ENCODE peak calls at places on chromosomes 3 and 15, in seven cellular contexts. Q is left lung, Y is neural progenitor cell, K is breast epithelium, G is fibroblast of the aortic adventitia, F is WERI-Rb-1, S is body of pancreas. W is an unnamed sample.

GRCh38 chr3:52291508-52292181 is 4.0 kb downstream of the GLYCTK start:
- DNase-seq in K (no peak), Q (peak), S (peak), F (peak), G (peak), Y (peak), W (peak)

GRCh38 chr3:129602730-129603560 is 3.5 kb downstream of the PLXND1 start:
- DNase-seq in G (peak), Y (peak), F (no peak), S (peak), Q (peak), K (no peak), W (no peak)

GRCh38 chr3:64539451-64540196 is 148.2 kb downstream of the ADAMTS9 start:
- DNase-seq in F (no peak), G (peak), Q (no peak), S (no peak), Y (no peak), K (no peak), W (no peak)

GRCh38 chr15:100241572-100242479 is 99.9 kb downstream of the ADAMTS17 start:
- DNase-seq in Y (peak), F (no peak), K (no peak), Q (no peak), G (peak), S (peak), W (no peak)

GRCh38 chr3:186368717-186369116 is 6.7 kb upstream of the DGKG start:
- DNase-seq in Q (no peak), F (no peak), G (no peak), Y (no peak), K (no peak), S (no peak), W (no peak)

GRCh38 chr3:19920401-19921075 is 13.5 kb downstream of the EFHB start:
- DNase-seq in S (no peak), Q (no peak), Y (no peak), K (no peak), G (no peak), F (no peak), W (no peak)

GRCh38 chr15:49876401-49877038 is 242.5 kb downstream of the ATP8B4 start:
- DNase-seq in F (peak), G (peak), S (peak), K (no peak), Y (peak), Q (no peak), W (no peak)

GRCh38 chr3:147393261-147393964 is 12.9 kb downstream of the ZIC4 start:
- DNase-seq in G (no peak), K (no peak), Q (no peak), F (peak), Y (peak), S (no peak), W (no peak)

GRCh38 chr15:75172168-75172841 is 29.4 kb upstream of the C15orf39 start:
- DNase-seq in S (no peak), Y (no peak), Q (no peak), F (no peak), K (no peak), G (no peak), W (no peak)

GRCh38 chr3:85337895-85338294 is 379.1 kb downstream of the CADM2 start:
- DNase-seq in K (no peak), F (no peak), S (no peak), Q (no peak), G (no peak), Y (no peak), W (no peak)

GRCh38 chr3:195102609-195103467 is 168.1 kb downstream of the XXYLT1 start:
- DNase-seq in G (peak), K (no peak), F (no peak), Q (peak), Y (no peak), S (no peak), W (no peak)

GRCh38 chr3:154060606-154061380 is 60.4 kb upstream of the ARHGEF26 start:
- DNase-seq in F (no peak), S (no peak), K (no peak), Y (no peak), Q (no peak), G (peak), W (no peak)

GRCh38 chr3:196344663-196345062 is 6.5 kb upstream of the TM4SF19 start:
- DNase-seq in S (no peak), G (no peak), Y (no peak), Q (no peak), F (no peak), K (no peak), W (no peak)

GRCh38 chr3:179949428-179949827 is 87.3 kb downstream of the PEX5L start:
- DNase-seq in F (no peak), K (no peak), G (no peak), S (no peak), Q (no peak), Y (no peak), W (no peak)

GRCh38 chr3:64666171-64666581 is 21.6 kb downstream of the ADAMTS9 start:
- DNase-seq in Q (peak), G (no peak), S (peak), Y (no peak), K (no peak), F (no peak), W (no peak)

GRCh38 chr15:41490355-41490754 is 3.3 kb upstream of the ITPKA start:
- DNase-seq in Q (no peak), G (peak), Y (no peak), S (no peak), K (no peak), F (no peak), W (no peak)

GRCh38 chr3:118637866-118638265 is 396.8 kb downstream of the IGSF11 start:
- DNase-seq in G (no peak), S (no peak), Q (no peak), F (no peak), Y (no peak), K (no peak), W (no peak)

GRCh38 chr3:19149388-19149787 is 1.1 kb downstream of the KCNH8 start:
- DNase-seq in G (peak), S (no peak), Q (no peak), Y (peak), F (no peak), K (no peak), W (no peak)

GRCh38 chr15:74011610-74012009 is 17.1 kb downstream of the PML start:
- DNase-seq in Y (no peak), K (no peak), F (no peak), G (peak), S (peak), Q (no peak), W (no peak)

GRCh38 chr15:64460737-64461576 is 579 bp downstream of the ZNF609 start:
- DNase-seq in Y (peak), F (peak), S (peak), Q (peak), G (peak), K (no peak), W (peak)

GRCh38 chr3:111709645-111710044 is 114.5 kb upstream of the ZBED2 start:
- DNase-seq in Y (no peak), Q (no peak), G (no peak), K (no peak), F (no peak), S (no peak), W (peak)

GRCh38 chr15:57563416-57563815 is 28.3 kb upstream of the MYZAP start:
- DNase-seq in S (no peak), F (no peak), G (no peak), K (no peak), Y (no peak), Q (no peak), W (no peak)

GRCh38 chr3:46948830-46949671 is 27.5 kb downstream of the CCDC12 start:
- DNase-seq in F (no peak), G (no peak), K (no peak), Q (peak), S (peak), Y (no peak), W (no peak)

GRCh38 chr3:46490338-46491084 is 7.3 kb upstream of the RTP3 start:
- DNase-seq in S (no peak), Q (no peak), Y (no peak), F (no peak), G (peak), K (no peak), W (no peak)

GRCh38 chr3:111913163-111913763 is 54.2 kb downstream of the PHLDB2 start:
- DNase-seq in G (no peak), F (no peak), K (no peak), Q (no peak), Y (no peak), S (no peak), W (no peak)

GRCh38 chr3:12901631-12902045 is 60.3 kb upstream of the RPL32 start:
- DNase-seq in K (no peak), F (no peak), S (no peak), Q (no peak), G (no peak), Y (no peak), W (no peak)

GRCh38 chr15:93317772-93318171 is 228.8 kb upstream of the RGMA start:
- DNase-seq in Y (no peak), G (no peak), K (no peak), S (no peak), F (no peak), Q (no peak), W (no peak)

GRCh38 chr15:40930430-40931299 is 1.5 kb downstream of the DLL4 start:
- DNase-seq in K (no peak), S (peak), Y (peak), Q (peak), G (peak), F (peak), W (no peak)

GRCh38 chr3:195039180-195039843 is 231.6 kb downstream of the XXYLT1 start:
- DNase-seq in S (no peak), K (peak), F (no peak), Y (no peak), Q (peak), G (no peak), W (no peak)

GRCh38 chr3:34260991-34261365 is 462.5 kb downstream of the PDCD6IP start:
- DNase-seq in K (no peak), G (peak), Q (no peak), F (no peak), Y (no peak), S (no peak), W (no peak)
- TF ChIP-seq CTCF in K (no peak), G (no peak), Q (no peak), F (no peak), Y (no peak), S (no peak), W (no peak)

GRCh38 chr3:159734681-159735080 is 254.0 kb upstream of the IL12A start:
- DNase-seq in Q (no peak), F (no peak), S (no peak), G (peak), K (no peak), Y (no peak), W (no peak)

GRCh38 chr3:159733194-159733860 is 255.3 kb upstream of the IL12A start:
- DNase-seq in F (no peak), S (no peak), G (peak), Y (peak), K (no peak), Q (no peak), W (no peak)

GRCh38 chr3:159727506-159727905 is 261.1 kb upstream of the IL12A start:
- DNase-seq in F (no peak), S (no peak), G (no peak), K (no peak), Y (no peak), Q (no peak), W (no peak)

GRCh38 chr3:159731254-159731653 is 257.4 kb upstream of the IL12A start:
- DNase-seq in S (no peak), G (no peak), Q (no peak), K (no peak), F (no peak), Y (no peak), W (no peak)

GRCh38 chr3:159732172-159733111 is 256.2 kb upstream of the IL12A start:
- DNase-seq in Y (peak), G (peak), K (no peak), Q (peak), S (no peak), F (no peak), W (no peak)
- TF ChIP-seq CTCF in Y (no peak), G (no peak), K (no peak), Q (no peak), S (no peak), F (no peak), W (no peak)

DNA sequence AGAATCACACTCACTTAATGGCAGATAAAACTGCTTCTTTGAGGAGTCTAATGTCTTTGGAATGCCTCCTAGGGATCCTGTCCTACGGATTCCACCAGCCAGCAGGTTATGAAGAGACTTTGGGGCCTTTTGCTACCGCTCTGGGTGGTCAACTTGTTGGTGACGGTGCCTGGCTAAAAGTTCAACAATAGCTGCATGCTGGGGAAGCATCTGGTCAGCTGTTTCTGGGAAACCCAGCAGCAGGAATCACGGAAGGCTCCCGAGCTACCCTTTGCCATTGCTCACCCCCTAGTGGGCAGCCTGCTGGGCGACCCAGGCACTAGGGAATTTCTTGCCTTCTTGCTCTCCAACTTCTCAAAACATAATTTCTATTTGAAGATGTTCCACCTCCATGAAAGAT is 263.3 kb downstream of the NEK10 start:
- DNase-seq in S (no peak), Y (peak), G (no peak), Q (no peak), F (peak), K (no peak), W (no peak)
- TF ChIP-seq CTCF in S (peak), Y (peak), G (no peak), Q (no peak), F (peak), K (no peak), W (no peak)

GRCh38 chr3:127560051-127560787 is 30.3 kb downstream of the TPRA1 start:
- DNase-seq in F (no peak), Q (no peak), S (no peak), K (no peak), G (no peak), Y (no peak), W (no peak)

GRCh38 chr3:127555108-127555507 is 35.4 kb downstream of the TPRA1 start:
- DNase-seq in Y (no peak), K (no peak), S (no peak), G (no peak), Q (no peak), F (no peak), W (no peak)

GRCh38 chr3:127551971-127552370 is 38.6 kb downstream of the TPRA1 start:
- DNase-seq in Y (no peak), S (no peak), K (no peak), Q (no peak), F (no peak), G (no peak), W (no peak)

GRCh38 chr3:127551178-127551577 is 39.4 kb downstream of the TPRA1 start:
- DNase-seq in F (no peak), G (no peak), Y (no peak), K (no peak), Q (no peak), S (no peak), W (no peak)

DNA sequence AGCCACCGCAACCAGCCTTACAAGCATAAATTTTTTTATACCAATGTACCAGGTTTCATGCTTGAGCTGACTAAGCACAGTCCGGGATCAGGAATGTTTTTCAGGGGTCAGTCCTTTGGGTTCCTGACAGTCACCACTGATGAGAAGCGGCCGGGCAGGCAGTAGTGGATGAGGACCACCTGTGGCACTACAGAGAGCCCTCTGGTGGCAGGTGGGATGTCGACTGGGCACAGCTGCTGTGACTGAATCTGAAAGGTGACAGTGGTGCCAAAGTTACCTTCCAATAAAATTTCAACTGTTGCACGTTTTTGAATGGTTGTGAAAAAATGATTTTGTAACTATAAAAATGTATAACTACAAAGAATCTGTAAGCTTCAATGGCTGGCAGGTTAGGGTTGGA is 34.0 kb downstream of the TPRA1 start:
- DNase-seq in S (no peak), F (peak), Y (peak), K (no peak), Q (no peak), G (no peak), W (no peak)
- TF ChIP-seq CTCF in S (no peak), F (peak), Y (peak), K (no peak), Q (no peak), G (no peak), W (no peak)

DNA sequence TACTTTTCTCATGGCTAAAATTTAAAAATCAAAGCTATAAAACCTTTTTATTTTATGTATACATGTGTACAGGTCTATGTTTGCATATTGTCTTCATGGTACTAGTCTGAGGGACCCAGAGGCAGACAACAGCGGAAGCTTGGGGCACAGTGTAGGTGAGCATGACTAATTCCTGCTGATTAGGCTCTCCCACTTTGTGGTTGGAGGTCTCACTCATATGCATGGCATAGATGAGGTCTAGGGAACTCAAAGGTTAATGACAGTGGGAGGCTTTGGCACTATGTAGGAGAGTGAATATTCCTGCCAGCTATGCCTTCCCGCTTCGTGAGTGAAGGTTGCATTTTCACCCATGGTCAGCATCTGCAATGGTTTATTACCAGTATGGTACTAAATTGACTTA is 47.5 kb upstream of the AADACL2 start:
- DNase-seq in Q (no peak), Y (no peak), G (no peak), F (no peak), K (no peak), S (no peak), W (no peak)
- TF ChIP-seq CTCF in Q (no peak), Y (no peak), G (no peak), F (no peak), K (no peak), S (no peak), W (no peak)

GRCh38 chr3:38653685-38654537 is 4.4 kb upstream of the SCN5A start:
- DNase-seq in S (no peak), G (no peak), Q (no peak), K (no peak), F (no peak), Y (no peak), W (no peak)

GRCh38 chr3:38658886-38659285 is 9.4 kb upstream of the SCN5A start:
- DNase-seq in S (no peak), G (no peak), K (no peak), Y (peak), Q (no peak), F (no peak), W (no peak)

GRCh38 chr3:38652934-38653333 is 3.4 kb upstream of the SCN5A start:
- DNase-seq in F (no peak), K (no peak), Q (no peak), S (no peak), G (no peak), Y (no peak), W (no peak)

GRCh38 chr3:38657369-38657768 is 7.9 kb upstream of the SCN5A start:
- DNase-seq in G (no peak), Q (no peak), Y (no peak), F (no peak), K (no peak), S (no peak), W (no peak)

DNA sequence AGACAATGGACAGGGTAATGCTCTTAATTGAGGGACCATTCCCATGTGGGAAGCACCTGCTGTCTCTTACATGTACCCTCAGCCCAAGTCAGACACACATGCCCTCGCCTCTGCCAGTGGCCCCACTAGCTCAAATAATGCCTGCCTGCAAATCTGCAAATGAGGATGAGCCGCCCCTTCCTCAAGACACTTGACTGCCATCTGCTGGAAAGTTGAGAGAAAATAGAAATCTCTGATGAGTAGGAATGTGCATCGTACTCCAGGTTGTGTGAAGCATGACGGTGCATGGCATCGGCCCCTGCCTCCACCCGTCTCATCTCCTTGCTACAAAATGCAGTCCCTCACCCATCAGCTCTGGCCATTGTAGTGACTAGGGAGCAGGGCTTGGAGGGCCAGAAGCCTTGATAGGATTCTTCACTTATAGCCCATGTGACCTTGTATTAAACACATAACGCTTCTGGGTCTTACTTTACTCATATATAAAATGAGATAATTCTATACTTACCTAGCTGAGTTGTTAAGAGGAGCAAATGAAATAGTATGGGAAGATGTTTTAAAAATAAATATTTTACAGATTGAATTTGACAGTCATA is 6.3 kb upstream of the SCN5A start:
- DNase-seq in S (no peak), G (peak), Q (no peak), F (peak), K (no peak), Y (peak), W (no peak)
- TF ChIP-seq CTCF in S (no peak), G (peak), Q (no peak), F (peak), K (peak), Y (peak), W (no peak)

DNA sequence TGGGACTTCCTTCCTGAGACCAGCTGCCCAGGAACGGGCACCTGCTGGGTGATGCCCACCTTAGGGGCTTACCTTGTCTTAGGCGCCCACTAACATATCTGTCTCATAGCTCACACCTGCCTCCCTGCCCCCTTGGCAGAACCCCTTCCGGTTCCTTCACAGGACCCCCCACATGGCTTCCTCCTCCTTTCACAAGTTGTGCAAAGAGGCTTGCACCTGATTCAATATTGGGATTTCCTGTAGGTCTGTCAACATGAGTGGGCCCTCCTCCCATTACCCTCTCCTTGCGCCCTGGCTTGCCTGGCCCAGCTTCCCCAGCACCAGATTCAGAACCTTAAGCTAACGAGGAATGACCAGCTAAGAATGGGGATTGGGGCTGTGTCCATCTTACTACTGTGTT is 633 bp downstream of the THPO start:
- DNase-seq in Q (no peak), K (no peak), S (no peak), G (no peak), F (no peak), Y (no peak), W (no peak)
- TF ChIP-seq CTCF in Q (no peak), K (no peak), S (no peak), G (no peak), F (no peak), Y (no peak), W (no peak)

DNA sequence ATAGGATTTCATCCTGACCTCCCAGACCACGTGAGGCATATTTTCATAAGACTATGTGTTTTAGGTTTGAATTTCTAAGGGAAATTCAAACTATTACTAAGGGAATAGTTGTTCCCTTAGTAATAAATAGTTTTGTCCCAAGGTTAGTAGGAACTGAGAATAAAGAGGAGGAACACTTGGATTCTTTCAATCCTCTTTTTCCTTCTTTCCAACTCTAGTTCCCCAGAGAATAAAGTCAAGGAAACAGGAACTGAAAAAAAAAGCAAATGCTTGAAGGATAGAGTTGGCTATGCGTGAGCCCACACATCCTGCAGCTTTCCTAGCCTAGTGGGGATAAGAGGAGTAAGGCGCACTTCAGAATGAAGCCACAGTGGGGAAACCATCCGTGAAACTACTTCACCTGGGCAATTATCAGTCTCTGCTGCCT is 312.1 kb upstream of the TGFBR2 start:
- DNase-seq in Y (peak), F (no peak), K (no peak), S (no peak), G (peak), Q (no peak), W (no peak)
- TF ChIP-seq CTCF in Y (no peak), F (no peak), K (no peak), S (no peak), G (no peak), Q (no peak), W (no peak)